ENCODE peak calls at places on chromosomes 13 and 19, in four cellular contexts. One of them, this sample, is unnamed.

GRCh38 chr19:13718733-13719132 is 45.6 kb upstream of the MRI1 start:
- DNase-seq in activated T-helper 1 cell treated with anti-CD3 and anti-CD28 coated beads, Interleukin-2, amount 50 U/mL, for 16 hours: no peak
- DNase-seq in occipital lobe: peak
- DNase-seq in IMR-90: peak
- DNase-seq in this sample: no peak

GRCh38 chr13:37681295-37682032 is 82.9 kb upstream of the POSTN start:
- DNase-seq in activated T-helper 1 cell treated with anti-CD3 and anti-CD28 coated beads, Interleukin-2, amount 50 U/mL, for 16 hours: no peak
- DNase-seq in occipital lobe: no peak
- DNase-seq in IMR-90: peak
- DNase-seq in this sample: no peak

GRCh38 chr19:7953060-7953459 is 9.6 kb upstream of the TIMM44 start:
- DNase-seq in activated T-helper 1 cell treated with anti-CD3 and anti-CD28 coated beads, Interleukin-2, amount 50 U/mL, for 16 hours: no peak
- DNase-seq in occipital lobe: no peak
- DNase-seq in IMR-90: peak
- DNase-seq in this sample: no peak

GRCh38 chr13:68048802-68049359 is 818.7 kb upstream of the PCDH9 start:
- DNase-seq in activated T-helper 1 cell treated with anti-CD3 and anti-CD28 coated beads, Interleukin-2, amount 50 U/mL, for 16 hours: no peak
- DNase-seq in occipital lobe: no peak
- DNase-seq in IMR-90: no peak
- DNase-seq in this sample: no peak

GRCh38 chr13:47397739-47398138 is 500.9 kb upstream of the HTR2A start:
- DNase-seq in activated T-helper 1 cell treated with anti-CD3 and anti-CD28 coated beads, Interleukin-2, amount 50 U/mL, for 16 hours: no peak
- DNase-seq in occipital lobe: no peak
- DNase-seq in IMR-90: peak
- DNase-seq in this sample: no peak

GRCh38 chr19:12969292-12969988 is at the start of gene DAND5:
- DNase-seq in activated T-helper 1 cell treated with anti-CD3 and anti-CD28 coated beads, Interleukin-2, amount 50 U/mL, for 16 hours: no peak
- DNase-seq in occipital lobe: no peak
- DNase-seq in IMR-90: no peak
- DNase-seq in this sample: no peak

GRCh38 chr19:55283548-55284393 is at the start of gene BRSK1:
- DNase-seq in activated T-helper 1 cell treated with anti-CD3 and anti-CD28 coated beads, Interleukin-2, amount 50 U/mL, for 16 hours: peak
- DNase-seq in occipital lobe: peak
- DNase-seq in IMR-90: peak
- DNase-seq in this sample: no peak

GRCh38 chr19:14407889-14408640 is 11.1 kb downstream of the DDX39A start:
- DNase-seq in activated T-helper 1 cell treated with anti-CD3 and anti-CD28 coated beads, Interleukin-2, amount 50 U/mL, for 16 hours: no peak
- DNase-seq in occipital lobe: no peak
- DNase-seq in IMR-90: no peak
- DNase-seq in this sample: no peak

GRCh38 chr13:75770164-75771145 is 134.3 kb downstream of the LMO7 start:
- DNase-seq in activated T-helper 1 cell treated with anti-CD3 and anti-CD28 coated beads, Interleukin-2, amount 50 U/mL, for 16 hours: no peak
- DNase-seq in occipital lobe: no peak
- DNase-seq in IMR-90: peak
- DNase-seq in this sample: no peak

GRCh38 chr19:46898731-46899130 is 37.9 kb downstream of the ARHGAP35 start:
- DNase-seq in activated T-helper 1 cell treated with anti-CD3 and anti-CD28 coated beads, Interleukin-2, amount 50 U/mL, for 16 hours: no peak
- DNase-seq in occipital lobe: peak
- DNase-seq in IMR-90: peak
- DNase-seq in this sample: no peak

GRCh38 chr13:85108356-85108755 is 690.9 kb downstream of the SLITRK6 start:
- DNase-seq in activated T-helper 1 cell treated with anti-CD3 and anti-CD28 coated beads, Interleukin-2, amount 50 U/mL, for 16 hours: no peak
- DNase-seq in occipital lobe: no peak
- DNase-seq in IMR-90: no peak
- DNase-seq in this sample: no peak

GRCh38 chr19:23949611-23950010 is 34.9 kb downstream of the ZNF726 start:
- DNase-seq in activated T-helper 1 cell treated with anti-CD3 and anti-CD28 coated beads, Interleukin-2, amount 50 U/mL, for 16 hours: no peak
- DNase-seq in occipital lobe: no peak
- DNase-seq in IMR-90: no peak
- DNase-seq in this sample: no peak

GRCh38 chr19:47075941-47076340 is 27.5 kb upstream of the TMEM160 start:
- DNase-seq in activated T-helper 1 cell treated with anti-CD3 and anti-CD28 coated beads, Interleukin-2, amount 50 U/mL, for 16 hours: no peak
- DNase-seq in occipital lobe: no peak
- DNase-seq in IMR-90: peak
- DNase-seq in this sample: no peak

GRCh38 chr13:37617162-37617561 is 18.6 kb upstream of the POSTN start:
- DNase-seq in activated T-helper 1 cell treated with anti-CD3 and anti-CD28 coated beads, Interleukin-2, amount 50 U/mL, for 16 hours: no peak
- DNase-seq in occipital lobe: no peak
- DNase-seq in IMR-90: peak
- DNase-seq in this sample: no peak

GRCh38 chr13:43307921-43308433 is 284.6 kb downstream of the DNAJC15 start:
- DNase-seq in activated T-helper 1 cell treated with anti-CD3 and anti-CD28 coated beads, Interleukin-2, amount 50 U/mL, for 16 hours: no peak
- DNase-seq in occipital lobe: peak
- DNase-seq in IMR-90: peak
- DNase-seq in this sample: no peak

GRCh38 chr13:80305737-80306136 is 35.2 kb downstream of the SPRY2 start:
- DNase-seq in activated T-helper 1 cell treated with anti-CD3 and anti-CD28 coated beads, Interleukin-2, amount 50 U/mL, for 16 hours: no peak
- DNase-seq in occipital lobe: no peak
- DNase-seq in IMR-90: no peak
- DNase-seq in this sample: no peak

GRCh38 chr13:31090096-31090495 is 71.6 kb downstream of the HSPH1 start:
- DNase-seq in activated T-helper 1 cell treated with anti-CD3 and anti-CD28 coated beads, Interleukin-2, amount 50 U/mL, for 16 hours: no peak
- DNase-seq in occipital lobe: no peak
- DNase-seq in IMR-90: no peak
- DNase-seq in this sample: no peak